ENCODE peak calls at places on chromosomes 3 and 15, in six cellular contexts. K, E, D, U, W and Z are unnamed samples.

GRCh38 chr3:58559586-58559985 is 17.6 kb downstream of the FAM107A start:
- DNase-seq in K (no peak), E (no peak), D (no peak), U (no peak), W (no peak), Z (no peak)

GRCh38 chr15:29105151-29105785 is 164.4 kb downstream of the NSMCE3 start:
- DNase-seq in W (no peak), E (no peak), K (peak), D (no peak), U (no peak), Z (no peak)

GRCh38 chr3:49671291-49672288 is 2.6 kb upstream of the APEH start:
- DNase-seq in K (peak), E (peak), D (peak), U (peak), W (peak), Z (peak)

GRCh38 chr3:194486540-194487288 is at the start of gene ATP13A3:
- DNase-seq in U (peak), D (peak), K (peak), E (peak), W (peak), Z (peak)

GRCh38 chr3:23344886-23345285 is 141.8 kb downstream of the UBE2E2 start:
- DNase-seq in W (no peak), U (no peak), K (no peak), E (no peak), D (no peak), Z (no peak)

GRCh38 chr15:101115887-101116680 is 135.8 kb downstream of the CHSY1 start:
- DNase-seq in K (no peak), U (no peak), E (no peak), W (no peak), D (peak), Z (peak)

GRCh38 chr15:92600902-92601301 is 54.7 kb downstream of the FAM174B start:
- DNase-seq in E (no peak), K (no peak), D (no peak), W (no peak), U (no peak), Z (no peak)

GRCh38 chr15:40590635-40591105 is 3.4 kb upstream of the KNL1 start:
- DNase-seq in W (no peak), D (peak), U (no peak), K (peak), E (no peak), Z (no peak)

GRCh38 chr3:11717768-11718581 is 74.3 kb upstream of the VGLL4 start:
- DNase-seq in E (no peak), K (no peak), W (no peak), D (peak), U (no peak), Z (peak)

GRCh38 chr3:148924572-148924971 is 59.5 kb downstream of the CPA3 start:
- DNase-seq in W (no peak), U (no peak), K (no peak), D (peak), E (no peak), Z (peak)
- H3K4me3 ChIP-seq in W (no peak), U (no peak), K (no peak), D (no peak), E (no peak), Z (no peak)

GRCh38 chr15:56524915-56525314 is 60.0 kb upstream of the MNS1 start:
- DNase-seq in U (no peak), D (peak), W (no peak), K (no peak), E (no peak), Z (peak)
- H4K8ac ChIP-seq in U (no peak), D (no peak), W (no peak), K (no peak), E (no peak), Z (no peak)

GRCh38 chr15:76994496-76994895 is 430 bp upstream of the PSTPIP1 start:
- DNase-seq in K (no peak), U (no peak), D (no peak), W (no peak), E (no peak), Z (no peak)
- H3K4me3 ChIP-seq in K (no peak), U (no peak), D (no peak), W (no peak), E (no peak), Z (no peak)

GRCh38 chr3:10025205-10026083 is 793 bp upstream of the FANCD2 start:
- DNase-seq in D (no peak), U (no peak), W (no peak), E (no peak), K (no peak), Z (no peak)
- H4K8ac ChIP-seq in D (peak), U (peak), W (peak), E (no peak), K (no peak), Z (peak)

GRCh38 chr3:73284432-73284831 is 223.0 kb downstream of the EBLN2 start:
- DNase-seq in K (no peak), E (peak), U (no peak), D (no peak), W (no peak), Z (no peak)

GRCh38 chr3:73280751-73281150 is 219.3 kb downstream of the EBLN2 start:
- DNase-seq in U (no peak), K (no peak), D (no peak), W (no peak), E (no peak), Z (no peak)
- H3K4me3 ChIP-seq in U (no peak), K (no peak), D (no peak), W (no peak), E (no peak), Z (no peak)

DNA sequence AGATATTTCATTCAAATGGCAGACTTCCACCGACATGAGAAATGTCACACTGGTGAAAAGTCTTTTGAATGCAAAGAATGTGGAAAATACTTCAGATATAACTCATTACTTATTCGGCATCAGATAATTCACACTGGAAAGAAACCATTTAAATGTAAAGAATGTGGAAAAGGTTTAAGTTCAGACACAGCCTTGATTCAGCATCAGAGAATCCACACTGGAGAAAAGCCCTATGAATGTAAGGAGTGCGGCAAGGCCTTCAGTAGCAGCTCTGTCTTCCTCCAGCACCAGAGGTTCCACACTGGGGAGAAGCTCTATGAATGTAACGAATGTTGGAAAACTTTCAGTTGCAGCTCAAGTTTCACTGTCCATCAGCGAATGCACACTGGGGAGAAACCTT is 8.6 kb upstream of the ZNF621 start:
- DNase-seq in U (peak), W (no peak), E (no peak), D (peak), K (peak), Z (peak)
- H4K8ac ChIP-seq in U (no peak), W (no peak), E (no peak), D (no peak), K (no peak), Z (no peak)